ENCODE peak calls at places on chromosomes 7 and 10, in five cellular contexts. Y, E, L, B and G are unnamed samples.

GRCh38 chr7:289756-290553 is at the start of gene FOXL3:
- DNase-seq in B (peak), Y (no peak), L (peak), E (no peak), G (no peak)

GRCh38 chr7:55983537-55983936 is 19.2 kb downstream of the NIPSNAP2 start:
- DNase-seq in E (no peak), L (no peak), Y (no peak), B (no peak), G (no peak)

GRCh38 chr10:130416334-130416950 is 280.3 kb downstream of the GLRX3 start:
- DNase-seq in Y (no peak), B (no peak), E (no peak), L (no peak), G (no peak)

GRCh38 chr7:117362294-117362693 is 39.4 kb upstream of the WNT2 start:
- DNase-seq in Y (no peak), L (no peak), E (no peak), B (no peak), G (no peak)

GRCh38 chr10:104028146-104028545 is 57.5 kb downstream of the COL17A1 start:
- DNase-seq in B (peak), L (peak), E (no peak), Y (peak), G (no peak)

GRCh38 chr10:109988231-109988630 is 19.6 kb upstream of the ADD3 start:
- DNase-seq in B (no peak), E (no peak), L (no peak), Y (no peak), G (no peak)

GRCh38 chr10:36465604-36466379 is 659.6 kb upstream of the ANKRD30A start:
- DNase-seq in B (no peak), L (no peak), Y (no peak), E (no peak), G (no peak)

GRCh38 chr7:84914598-84914997 is 272.3 kb downstream of the SEMA3D start:
- DNase-seq in B (no peak), Y (peak), L (no peak), E (no peak), G (no peak)

GRCh38 chr7:101121996-101122932 is 4.6 kb upstream of the SERPINE1 start:
- DNase-seq in L (no peak), B (no peak), E (no peak), Y (peak), G (peak)

GRCh38 chr10:72658696-72659400 is 33.0 kb upstream of the MICU1 start:
- DNase-seq in Y (no peak), B (no peak), L (no peak), E (no peak), G (no peak)

GRCh38 chr10:76723781-76724336 is 913.7 kb downstream of the KCNMA1 start:
- DNase-seq in Y (no peak), B (no peak), E (no peak), L (no peak), G (no peak)

GRCh38 chr10:49207936-49208482 is 19.8 kb upstream of the TMEM273 start:
- DNase-seq in Y (no peak), B (no peak), E (no peak), L (no peak), G (no peak)

GRCh38 chr10:98425511-98426352 is 10.8 kb upstream of the PYROXD2 start:
- DNase-seq in B (peak), Y (peak), E (peak), L (peak), G (peak)

GRCh38 chr7:16668049-16668858 is 22.3 kb downstream of the BZW2 start:
- DNase-seq in B (no peak), L (peak), E (no peak), Y (peak), G (no peak)

GRCh38 chr10:37765216-37765615 is 92.2 kb downstream of the ZNF248 start:
- DNase-seq in L (no peak), B (no peak), Y (no peak), E (no peak), G (no peak)

DNA sequence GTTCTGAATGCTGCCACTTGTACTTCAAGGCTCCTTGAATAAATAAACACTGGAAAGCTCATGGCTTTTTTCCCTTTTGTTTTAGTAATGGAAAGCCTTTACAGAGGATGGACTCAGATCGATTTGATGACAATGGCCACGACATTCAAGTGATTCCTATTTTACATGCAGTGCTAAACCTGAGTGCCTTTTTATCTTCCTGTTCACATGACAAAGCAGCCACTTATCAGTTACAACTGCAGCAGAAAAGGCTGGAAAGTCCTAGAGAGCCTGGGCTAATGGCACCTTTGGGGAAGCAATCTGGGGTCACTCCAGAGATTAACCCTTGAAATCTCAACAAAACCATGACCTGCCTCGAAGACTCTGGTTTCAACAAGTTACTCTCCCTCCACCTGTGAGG is 249.0 kb upstream of the AUTS2 start:
- DNase-seq in E (no peak), B (no peak), Y (no peak), L (no peak), G (no peak)
- TF ChIP-seq TAF1 in E (no peak), B (no peak), Y (no peak), L (no peak), G (no peak)

GRCh38 chr10:23693895-23694294 is 255.0 kb downstream of the OTUD1 start:
- DNase-seq in E (no peak), B (peak), L (peak), Y (no peak), G (no peak)

GRCh38 chr10:23694921-23695824 is 256.3 kb downstream of the OTUD1 start:
- DNase-seq in L (peak), E (no peak), B (peak), Y (no peak), G (no peak)

GRCh38 chr10:23695825-23696420 is 257.0 kb downstream of the OTUD1 start:
- DNase-seq in E (no peak), Y (no peak), L (peak), B (peak), G (no peak)

GRCh38 chr10:23694446-23694920 is 255.6 kb downstream of the OTUD1 start:
- DNase-seq in B (peak), Y (no peak), E (no peak), L (peak), G (no peak)

GRCh38 chr10:23696476-23696875 is 257.6 kb downstream of the OTUD1 start:
- DNase-seq in E (no peak), B (no peak), Y (no peak), L (no peak), G (no peak)
- TF ChIP-seq TAF1 in E (no peak), B (no peak), Y (no peak), L (no peak), G (no peak)

DNA sequence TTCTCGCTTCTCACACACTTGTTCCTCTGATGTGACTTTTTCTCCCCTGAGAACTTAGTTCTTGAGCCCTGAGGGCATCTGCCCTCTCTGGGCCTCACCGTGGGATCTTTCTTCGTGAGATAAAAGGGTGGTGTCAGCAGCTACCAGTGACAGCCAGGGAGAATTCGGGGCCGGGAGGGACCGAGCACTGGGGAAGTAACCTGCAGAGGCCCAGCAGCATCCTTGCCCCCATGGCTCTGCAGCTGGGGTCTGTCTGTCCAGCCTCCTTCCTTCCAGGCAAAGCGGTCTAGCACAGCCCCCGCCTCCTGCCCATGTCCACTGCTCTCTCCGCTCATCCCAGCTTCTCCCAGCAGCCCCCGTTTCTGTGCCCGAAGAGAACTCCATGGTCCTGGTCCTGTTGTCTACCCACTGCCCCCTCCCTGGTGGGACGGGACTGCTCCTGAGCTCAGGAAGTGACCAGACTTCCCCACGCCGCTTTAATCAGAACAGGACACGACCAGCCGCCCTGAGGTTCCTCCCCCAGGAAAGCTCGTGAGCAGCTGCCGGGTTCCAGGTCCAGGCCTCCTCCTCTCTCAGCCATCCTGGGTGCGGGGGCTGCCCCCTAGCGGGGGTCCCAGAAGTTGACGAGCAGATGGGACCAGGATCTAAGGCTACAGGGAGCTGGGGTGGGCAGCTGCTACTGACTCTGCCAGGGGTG is 187.4 kb downstream of the WDR37 start:
- DNase-seq in L (peak), Y (no peak), B (peak), E (no peak), G (no peak)
- TF ChIP-seq TAF1 in L (no peak), Y (no peak), B (no peak), E (no peak), G (no peak)

GRCh38 chr10:32348297-32349198 is 1.6 kb upstream of the EPC1 start:
- DNase-seq in L (peak), Y (no peak), E (no peak), B (no peak), G (no peak)
- TF ChIP-seq TAF1 in L (no peak), Y (no peak), E (no peak), B (no peak), G (no peak)

GRCh38 chr7:38881015-38881414 is 28.0 kb downstream of the VPS41 start:
- DNase-seq in E (no peak), B (no peak), Y (no peak), L (no peak), G (no peak)
- TF ChIP-seq TAF1 in E (no peak), B (no peak), Y (no peak), L (no peak), G (no peak)